ENCODE peak calls at places on chromosomes 11 and 22, in six cellular contexts. O is neural progenitor cell; W is CD8-positive, alpha-beta T cell; H is endodermal cell; M is fibroblast of lung; E is upper lobe of right lung. L is an unnamed sample.

GRCh38 chr22:30667092-30667485 is 586 bp downstream of the DUSP18 start:
- DNase-seq in O (no peak), W (no peak), H (no peak), M (no peak), E (no peak), L (no peak)

GRCh38 chr11:132784441-132784840 is 747.9 kb downstream of the OPCML start:
- DNase-seq in O (no peak), W (no peak), H (no peak), M (peak), E (no peak), L (no peak)

GRCh38 chr22:25722223-25723015 is 19.6 kb upstream of the MYO18B start:
- DNase-seq in O (no peak), W (peak), H (no peak), M (no peak), E (no peak), L (no peak)

GRCh38 chr11:90241414-90241813 is 18.6 kb upstream of the CHORDC1 start:
- DNase-seq in O (no peak), W (no peak), H (no peak), M (no peak), E (no peak), L (no peak)

GRCh38 chr11:30513087-30513486 is 73.1 kb downstream of the MPPED2 start:
- DNase-seq in O (no peak), W (no peak), H (no peak), M (no peak), E (no peak), L (no peak)

GRCh38 chr11:10716543-10717259 is 23.1 kb upstream of the IRAG1 start:
- DNase-seq in O (no peak), W (no peak), H (no peak), M (no peak), E (no peak), L (no peak)

GRCh38 chr11:69554849-69555248 is 73.4 kb downstream of the LINC01488 start:
- DNase-seq in O (no peak), W (no peak), H (no peak), M (no peak), E (peak), L (no peak)

GRCh38 chr11:75508051-75508561 is 17.6 kb downstream of the GDPD5 start:
- DNase-seq in O (no peak), W (peak), H (no peak), M (no peak), E (no peak), L (no peak)

DNA sequence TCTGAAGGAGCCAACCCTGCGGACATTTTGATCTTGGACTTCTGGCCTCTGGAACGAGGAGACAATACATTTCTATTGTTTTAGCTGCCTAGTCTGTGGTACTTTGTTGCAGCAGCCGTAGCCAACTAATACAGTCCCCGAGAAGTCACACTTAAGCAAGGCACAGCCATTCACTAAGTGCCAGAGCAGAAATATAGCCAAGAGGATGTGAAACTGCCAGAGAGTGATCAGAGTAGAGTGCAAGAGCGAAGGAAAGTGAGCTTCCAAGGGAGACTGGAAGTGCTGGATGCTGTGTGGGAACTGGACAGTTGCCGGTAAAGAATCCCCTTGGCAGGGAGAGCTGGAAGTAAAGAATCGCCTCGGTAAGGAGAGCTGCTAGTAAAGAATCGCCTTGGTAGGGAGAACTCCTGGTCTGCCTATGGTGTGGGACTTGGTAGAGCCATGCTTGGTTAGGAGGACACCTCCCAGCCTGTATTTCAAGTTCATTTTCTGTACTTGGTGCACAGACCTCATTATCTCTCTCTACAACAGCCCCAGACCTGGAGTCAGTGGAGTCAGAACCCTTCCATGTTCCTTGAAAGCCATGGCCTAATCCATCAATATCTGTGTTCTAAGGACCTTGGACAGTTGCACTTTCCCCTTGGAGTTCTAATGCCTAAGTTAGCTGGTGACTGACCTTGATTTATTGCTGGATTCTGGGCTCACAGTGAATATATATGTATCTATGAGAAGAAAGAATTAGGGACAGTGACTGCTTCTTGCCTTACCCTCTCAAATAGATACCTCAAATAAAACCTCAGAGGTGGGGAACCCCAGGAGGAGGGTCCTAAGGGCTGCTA is 162.1 kb downstream of the LDLRAD3 start:
- DNase-seq in O (no peak), W (no peak), H (no peak), M (no peak), E (no peak), L (no peak)
- TF ChIP-seq CTCF in O (no peak), W (no peak), H (no peak), M (no peak), E (no peak), L (no peak)

DNA sequence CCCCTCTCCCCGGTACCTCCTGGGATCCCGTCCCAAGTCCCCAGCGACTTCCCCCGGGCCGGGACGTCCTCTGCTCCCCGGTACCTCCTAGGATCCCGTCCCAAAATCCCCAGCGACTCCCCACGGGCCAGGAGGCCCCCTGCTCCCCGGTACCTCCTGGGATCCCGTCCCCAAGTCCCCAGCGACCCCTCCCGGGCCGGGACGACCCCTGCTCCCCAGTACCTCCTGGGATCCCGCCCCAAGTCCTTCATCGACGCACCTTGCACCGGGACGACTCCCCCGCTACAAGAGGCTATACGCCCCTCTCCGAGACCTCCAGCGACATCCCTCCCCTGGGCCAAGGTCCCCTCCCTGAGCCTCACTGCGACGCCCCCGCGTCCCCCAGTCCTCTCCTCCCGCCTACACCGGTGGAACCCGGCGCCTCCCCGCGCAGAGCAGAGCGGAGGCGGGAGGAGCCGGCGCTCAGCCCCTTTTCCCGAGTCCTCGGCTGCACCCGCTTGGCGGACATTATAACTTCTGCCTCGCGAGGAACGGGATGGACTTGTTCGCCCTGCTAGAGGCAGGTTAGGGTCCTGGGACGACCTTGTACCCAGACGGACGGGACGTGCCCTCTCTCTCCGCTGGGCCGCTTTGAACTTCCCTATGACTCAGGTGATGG is 912 bp downstream of the KREMEN1 start:
- DNase-seq in O (peak), W (no peak), H (peak), M (peak), E (peak), L (peak)
- H3K27ac ChIP-seq in O (no peak), W (no peak), H (no peak), M (no peak), E (peak), L (peak)

DNA sequence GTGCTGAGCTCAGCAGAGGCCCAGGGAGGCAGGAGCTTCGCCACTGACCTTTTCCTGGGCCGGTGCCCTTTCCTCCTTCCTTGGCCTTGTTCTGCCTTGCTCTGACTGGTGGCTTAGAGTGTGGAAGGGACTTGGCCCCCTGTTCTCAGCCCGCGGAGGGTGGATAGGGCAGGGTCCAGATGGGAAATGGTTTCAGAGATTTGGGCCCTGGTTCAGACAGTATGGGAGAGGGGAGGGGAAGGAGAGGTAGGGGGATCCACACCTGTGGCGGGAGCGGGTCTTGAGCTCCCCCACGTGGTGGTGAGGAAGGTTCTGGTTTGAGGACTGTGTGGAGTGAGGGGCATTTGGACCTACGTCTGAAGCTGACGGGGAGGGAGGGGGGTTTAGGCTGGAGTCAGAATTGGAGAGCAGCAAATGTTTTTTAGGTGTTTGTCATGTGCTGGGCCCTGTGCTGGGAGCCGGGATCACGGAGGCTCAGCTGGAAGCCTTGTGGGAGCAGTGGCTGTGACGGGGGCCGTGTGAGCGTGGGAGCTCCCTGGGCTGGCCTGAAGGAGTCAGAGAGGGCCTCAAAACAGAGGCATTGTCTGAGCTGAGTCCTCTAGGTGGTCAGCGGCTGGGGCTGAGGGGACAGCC is 27.2 kb downstream of the SHANK3 start:
- DNase-seq in O (peak), W (no peak), H (peak), M (no peak), E (peak), L (no peak)
- TF ChIP-seq CTCF in O (peak), W (no peak), H (peak), M (no peak), E (no peak), L (no peak)

DNA sequence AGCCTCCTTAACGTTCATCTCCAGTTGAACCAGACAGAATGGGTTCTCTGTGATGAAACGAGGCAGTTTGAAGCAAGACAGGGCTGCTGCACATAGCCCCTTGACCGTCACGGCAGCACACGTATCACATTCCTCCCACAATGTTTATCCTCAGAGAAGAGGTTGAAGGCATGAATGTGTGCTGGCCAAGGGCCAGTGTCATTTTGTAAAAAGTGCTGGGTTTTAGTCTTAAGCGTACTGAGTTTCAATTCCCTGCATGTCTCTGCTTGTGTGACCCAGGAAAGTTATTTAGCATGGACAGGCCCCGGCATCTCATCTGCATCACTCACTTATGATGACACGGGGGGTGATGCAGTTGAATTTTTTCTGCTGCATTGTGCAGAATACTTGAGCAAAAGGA is 31.6 kb downstream of the TTC12 start:
- DNase-seq in O (no peak), W (no peak), H (no peak), M (peak), E (no peak), L (peak)
- H3K27ac ChIP-seq in O (no peak), W (no peak), H (no peak), M (no peak), E (no peak), L (peak)

GRCh38 chr22:17164392-17165024 is 5.4 kb upstream of the HDHD5 start:
- DNase-seq in O (no peak), W (no peak), H (peak), M (no peak), E (no peak), L (no peak)
- TF ChIP-seq CTCF in O (peak), W (no peak), H (peak), M (peak), E (no peak), L (no peak)

DNA sequence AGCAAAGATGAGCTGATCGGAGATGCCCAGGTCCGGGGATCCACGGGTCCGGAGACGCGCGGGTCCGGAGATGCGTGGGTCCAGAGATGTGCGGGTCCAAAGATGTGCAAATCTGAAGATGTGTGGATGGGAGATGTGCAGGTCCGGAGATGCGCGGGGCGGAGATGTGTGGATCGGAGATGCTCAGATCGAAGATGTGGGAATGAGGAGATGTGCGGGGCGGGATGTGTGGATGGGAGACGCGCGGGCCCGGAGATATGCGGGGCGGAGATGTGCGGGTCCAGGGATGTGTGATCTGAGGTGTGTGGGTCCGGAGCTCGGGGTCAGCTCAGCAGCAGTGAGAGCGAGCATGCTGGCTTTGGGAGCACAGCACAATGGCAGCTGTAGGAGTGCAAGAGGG is 35.5 kb downstream of the CDPF1 start:
- DNase-seq in O (no peak), W (no peak), H (no peak), M (no peak), E (no peak), L (no peak)
- H3K27ac ChIP-seq in O (no peak), W (no peak), H (no peak), M (no peak), E (no peak), L (no peak)

DNA sequence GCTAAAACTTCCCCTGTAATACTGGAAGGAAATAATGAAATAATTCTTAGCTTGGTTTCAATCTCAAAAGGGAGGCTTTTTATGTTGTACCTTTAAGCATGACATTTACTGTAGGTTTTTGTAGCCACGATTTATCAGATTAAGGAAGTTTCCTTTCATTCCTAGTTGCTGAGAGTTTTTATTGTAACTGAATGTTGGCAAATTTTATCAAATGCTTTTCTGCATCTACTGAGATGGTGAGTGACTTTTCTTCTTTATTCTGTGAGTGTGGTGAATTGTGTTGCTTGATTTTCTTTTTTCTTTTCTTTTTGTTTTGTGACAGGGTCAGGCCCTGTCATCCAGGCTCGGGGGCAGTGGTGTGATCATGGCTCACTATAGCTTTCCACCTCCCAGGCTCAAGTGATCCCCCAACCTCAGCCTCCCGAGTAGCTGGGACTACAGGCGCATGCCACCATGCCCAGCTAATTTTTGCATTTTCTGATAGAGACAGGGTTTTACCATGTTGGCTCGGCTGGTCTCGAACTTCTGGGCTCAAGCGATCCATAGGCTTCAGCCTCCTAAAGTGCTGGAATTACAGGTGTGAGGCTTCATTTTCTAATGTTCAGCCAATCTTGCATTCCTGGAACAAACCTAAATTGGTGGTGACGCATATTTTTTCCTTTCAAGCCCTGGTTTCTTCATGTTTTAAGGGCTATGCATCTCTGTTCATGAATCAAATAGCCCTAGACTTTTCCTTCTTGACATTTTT is 26.2 kb downstream of the SUSD2 start:
- DNase-seq in O (no peak), W (no peak), H (no peak), M (no peak), E (no peak), L (no peak)
- TF ChIP-seq CTCF in O (no peak), W (no peak), H (no peak), M (no peak), E (no peak), L (no peak)

GRCh38 chr11:122108192-122108799 is 7.7 kb downstream of the BLID start:
- DNase-seq in O (peak), W (no peak), H (peak), M (peak), E (no peak), L (no peak)

GRCh38 chr11:122107045-122107444 is 9.0 kb downstream of the BLID start:
- DNase-seq in O (no peak), W (no peak), H (no peak), M (no peak), E (no peak), L (no peak)

GRCh38 chr11:122107566-122107965 is 8.4 kb downstream of the BLID start:
- DNase-seq in O (no peak), W (no peak), H (no peak), M (no peak), E (no peak), L (no peak)

GRCh38 chr11:122109932-122110331 is 6.1 kb downstream of the BLID start:
- DNase-seq in O (no peak), W (no peak), H (no peak), M (no peak), E (no peak), L (no peak)

GRCh38 chr11:122108828-122109227 is 7.2 kb downstream of the BLID start:
- DNase-seq in O (no peak), W (no peak), H (no peak), M (no peak), E (no peak), L (no peak)
- H3K27ac ChIP-seq in O (no peak), W (no peak), H (no peak), M (no peak), E (no peak), L (no peak)

GRCh38 chr11:23556163-23556750 is 696.0 kb upstream of the CCDC179 start:
- DNase-seq in O (no peak), W (no peak), H (peak), M (no peak), E (no peak), L (no peak)

GRCh38 chr11:23555085-23555484 is 694.8 kb upstream of the CCDC179 start:
- DNase-seq in O (no peak), W (no peak), H (no peak), M (peak), E (no peak), L (no peak)

DNA sequence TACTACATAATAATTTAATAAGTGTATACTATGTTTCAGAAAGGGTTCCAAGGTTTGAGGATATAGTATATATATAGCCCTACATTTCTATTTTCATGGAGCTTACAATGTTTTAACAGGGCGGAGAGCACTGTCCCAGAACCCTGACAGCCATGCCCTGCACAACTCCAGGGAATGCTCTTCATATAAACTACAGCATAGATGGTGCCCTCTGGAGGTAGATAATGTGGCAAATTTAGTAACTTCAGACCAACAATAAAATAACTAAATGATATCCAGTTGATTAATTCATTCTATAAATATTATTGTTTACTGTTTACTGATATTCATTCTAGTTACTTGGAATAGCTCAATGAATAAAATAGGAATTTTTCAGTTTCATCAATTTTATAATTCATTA is 693.7 kb upstream of the CCDC179 start:
- DNase-seq in O (no peak), W (no peak), H (no peak), M (no peak), E (no peak), L (no peak)
- TF ChIP-seq CTCF in O (peak), W (no peak), H (peak), M (no peak), E (no peak), L (no peak)

L was measured in RWPE1.